ENCODE peak calls at places on chromosomes 2 and 18, in ten cellular contexts. U is fibroblast of lung; R is non-pigmented ciliary epithelial cell; H is transverse colon; G is CD8-positive, alpha-beta T cell; A is hippocampal formation; T is T-helper 2 cell; M is DMS153; Z is H7; S is right cardiac atrium. C is an unnamed sample.

GRCh38 chr2:134836986-134837385 is 1.4 kb upstream of the ACMSD start:
- DNase-seq in Z (no peak), M (no peak), H (no peak), T (no peak), G (no peak), A (no peak), U (peak), S (no peak), R (peak), C (no peak)

GRCh38 chr18:79395761-79396404 is at the start of gene NFATC1:
- DNase-seq in G (peak), M (no peak), U (peak), Z (peak), H (peak), A (no peak), T (peak), S (peak), R (no peak), C (no peak)

GRCh38 chr2:163734401-163734800 is 1.4 kb downstream of the FIGN start:
- DNase-seq in T (no peak), H (no peak), U (peak), S (no peak), Z (no peak), R (no peak), G (no peak), M (no peak), A (no peak), C (no peak)

GRCh38 chr18:26185267-26185666 is 41.0 kb upstream of the TAF4B start:
- DNase-seq in H (no peak), M (no peak), S (no peak), R (no peak), A (no peak), U (no peak), Z (peak), T (no peak), G (no peak), C (no peak)

GRCh38 chr2:176997074-176997791 is 215.4 kb upstream of the HNRNPA3 start:
- DNase-seq in U (peak), A (no peak), Z (no peak), T (no peak), R (peak), H (peak), S (no peak), G (no peak), M (no peak), C (no peak)

GRCh38 chr2:219681301-219682290 is 54.2 kb downstream of the SLC4A3 start:
- DNase-seq in U (peak), Z (no peak), T (no peak), S (no peak), M (no peak), A (no peak), R (no peak), H (no peak), G (no peak), C (no peak)

GRCh38 chr18:7982216-7982615 is 415.1 kb downstream of the PTPRM start:
- DNase-seq in U (no peak), G (no peak), T (no peak), A (no peak), M (no peak), Z (no peak), R (no peak), S (no peak), H (no peak), C (no peak)

GRCh38 chr2:206800501-206801416 is 35.4 kb downstream of the FASTKD2 start:
- DNase-seq in H (peak), M (peak), A (peak), G (peak), U (peak), Z (peak), R (peak), T (no peak), S (peak), C (peak)